ENCODE peak calls at places on chromosomes 4 and X, in six cellular contexts. G, Z, J, W, O and Q are unnamed samples.

GRCh38 chr4:119690871-119691270 is 62.3 kb upstream of the PDE5A start:
- DNase-seq in G (no peak), Z (no peak), J (no peak), W (no peak), O (peak), Q (no peak)

GRCh38 chr4:113677333-113677732 is 84.2 kb downstream of the CAMK2D start:
- DNase-seq in G (no peak), Z (no peak), J (no peak), W (no peak), O (no peak), Q (no peak)

GRCh38 chr4:6492861-6493667 is 20.6 kb upstream of the PPP2R2C start:
- DNase-seq in G (no peak), Z (no peak), J (no peak), W (no peak), O (no peak), Q (no peak)

GRCh38 chrX:132965461-132965860 is 7.0 kb upstream of the HS6ST2 start:
- DNase-seq in G (no peak), Z (no peak), J (no peak), W (no peak), O (no peak), Q (no peak)

GRCh38 chr4:2388430-2389182 is 29.8 kb downstream of the ZFYVE28 start:
- DNase-seq in G (no peak), Z (no peak), J (peak), W (no peak), O (peak), Q (peak)

GRCh38 chrX:108437789-108438623 is at the start of gene COL4A6:
- DNase-seq in G (no peak), Z (no peak), J (no peak), W (peak), O (peak), Q (no peak)

GRCh38 chr4:153114771-153115321 is 89.4 kb upstream of the TRIM2 start:
- DNase-seq in G (no peak), Z (no peak), J (peak), W (no peak), O (no peak), Q (peak)

GRCh38 chrX:155819966-155820491 is 61.1 kb upstream of the VAMP7 start:
- DNase-seq in G (peak), Z (peak), J (peak), W (peak), O (peak), Q (peak)

GRCh38 chrX:70979136-70979762 is 48.4 kb upstream of the SLC7A3 start:
- DNase-seq in G (no peak), Z (no peak), J (peak), W (peak), O (peak), Q (peak)

GRCh38 chr4:137363496-137363895 is 168.8 kb downstream of the PCDH18 start:
- DNase-seq in G (no peak), Z (no peak), J (peak), W (no peak), O (no peak), Q (no peak)

GRCh38 chrX:73812256-73812655 is 249.3 kb downstream of the CHIC1 start:
- DNase-seq in G (no peak), Z (no peak), J (peak), W (no peak), O (no peak), Q (no peak)

GRCh38 chrX:140766024-140766611 is 56.6 kb downstream of the LINC00632 start:
- DNase-seq in G (no peak), Z (no peak), J (peak), W (peak), O (peak), Q (peak)

GRCh38 chrX:71618303-71618721 is at the start of gene CXCR3:
- DNase-seq in G (peak), Z (peak), J (no peak), W (no peak), O (peak), Q (peak)

GRCh38 chrX:56733459-56734046 is 4.5 kb downstream of the NBDY start:
- DNase-seq in G (no peak), Z (peak), J (peak), W (peak), O (peak), Q (peak)

GRCh38 chrX:154824638-154825037 is 9.8 kb downstream of the SMIM9 start:
- DNase-seq in G (no peak), Z (no peak), J (no peak), W (no peak), O (no peak), Q (no peak)

GRCh38 chr4:149708513-149709175 is 107.0 kb downstream of the IQCM start:
- DNase-seq in G (no peak), Z (no peak), J (peak), W (peak), O (no peak), Q (no peak)

GRCh38 chr4:6749340-6750171 is 33.0 kb upstream of the KIAA0232 start:
- DNase-seq in G (no peak), Z (no peak), J (peak), W (no peak), O (no peak), Q (peak)

GRCh38 chrX:3699841-3700381 is 13.5 kb downstream of the PRKX start:
- DNase-seq in G (no peak), Z (no peak), J (no peak), W (no peak), O (peak), Q (no peak)

GRCh38 chr4:30720021-30720655 is at the start of gene PCDH7:
- DNase-seq in G (no peak), Z (no peak), J (no peak), W (peak), O (peak), Q (peak)